ENCODE peak calls at places on chromosomes 6 and 20, in nine cellular contexts. Y is BE2C; B is right lobe of liver; V is psoas muscle; P is B cell; F is HCT116; X is choroid plexus epithelial cell; D is activated CD8-positive, alpha-beta T cell treated with anti-CD3 and anti-CD28 coated beads for 36 hours; C is prostate gland. Z is an unnamed sample.

GRCh38 chr6:156955494-156956183 is 178.5 kb downstream of the ARID1B start:
- DNase-seq in Y (peak), B (peak), V (peak), P (no peak), F (no peak), X (peak), D (no peak), C (peak), Z (peak)

GRCh38 chr6:16639689-16640480 is 121.4 kb downstream of the ATXN1 start:
- DNase-seq in Y (no peak), B (no peak), V (no peak), P (no peak), F (no peak), X (peak), D (no peak), C (no peak), Z (peak)

GRCh38 chr6:56744528-56744927 is 101.8 kb upstream of the DST start:
- DNase-seq in Y (no peak), B (no peak), V (no peak), P (no peak), F (no peak), X (no peak), D (no peak), C (no peak), Z (no peak)

GRCh38 chr6:43948527-43949450 is 178.5 kb downstream of the MRPL14 start:
- DNase-seq in Y (no peak), B (no peak), V (no peak), P (no peak), F (no peak), X (peak), D (no peak), C (no peak), Z (peak)

GRCh38 chr6:82145926-82146452 is 101.6 kb downstream of the IBTK start:
- DNase-seq in Y (no peak), B (no peak), V (no peak), P (no peak), F (no peak), X (no peak), D (no peak), C (no peak), Z (peak)

GRCh38 chr6:113120577-113121285 is 736.4 kb upstream of the MARCKS start:
- DNase-seq in Y (no peak), B (no peak), V (no peak), P (no peak), F (peak), X (peak), D (no peak), C (no peak), Z (peak)

GRCh38 chr6:133504761-133505160 is 263.6 kb downstream of the EYA4 start:
- DNase-seq in Y (no peak), B (no peak), V (no peak), P (no peak), F (no peak), X (peak), D (no peak), C (no peak), Z (peak)

GRCh38 chr6:107408714-107409113 is 50.6 kb downstream of the PDSS2 start:
- DNase-seq in Y (no peak), B (no peak), V (no peak), P (no peak), F (no peak), X (no peak), D (no peak), C (no peak), Z (no peak)

GRCh38 chr20:49323622-49324238 is 45.9 kb upstream of the ZNFX1 start:
- DNase-seq in Y (no peak), B (no peak), V (no peak), P (no peak), F (peak), X (peak), D (peak), C (peak), Z (peak)

GRCh38 chr6:16168858-16169257 is 40.0 kb downstream of the MYLIP start:
- DNase-seq in Y (peak), B (no peak), V (no peak), P (no peak), F (peak), X (peak), D (peak), C (no peak), Z (peak)

GRCh38 chr6:67615796-67616195 is 1019.3 kb upstream of the ADGRB3 start:
- DNase-seq in Y (no peak), B (no peak), V (no peak), P (no peak), F (no peak), X (peak), D (no peak), C (no peak), Z (peak)

GRCh38 chr20:10919549-10920140 is 245.8 kb upstream of the JAG1 start:
- DNase-seq in Y (no peak), B (no peak), V (peak), P (no peak), F (no peak), X (peak), D (no peak), C (no peak), Z (peak)

GRCh38 chr6:6559994-6560393 is 28.5 kb upstream of the LY86 start:
- DNase-seq in Y (no peak), B (no peak), V (no peak), P (no peak), F (no peak), X (no peak), D (no peak), C (no peak), Z (no peak)

GRCh38 chr6:104816141-104816540 is 43.6 kb downstream of the HACE1 start:
- DNase-seq in Y (no peak), B (no peak), V (no peak), P (no peak), F (no peak), X (no peak), D (no peak), C (no peak), Z (no peak)

GRCh38 chr20:40657526-40657925 is 31.5 kb downstream of the MAFB start:
- DNase-seq in Y (no peak), B (no peak), V (no peak), P (no peak), F (no peak), X (no peak), D (no peak), C (no peak), Z (no peak)

GRCh38 chr6:72525821-72526550 is 95.9 kb upstream of the KCNQ5 start:
- DNase-seq in Y (no peak), B (no peak), V (no peak), P (no peak), F (no peak), X (no peak), D (no peak), C (no peak), Z (peak)

GRCh38 chr6:42841844-42842584 is 37.4 kb upstream of the RPL7L1 start:
- DNase-seq in Y (no peak), B (no peak), V (no peak), P (no peak), F (no peak), X (no peak), D (no peak), C (no peak), Z (no peak)

GRCh38 chr6:89970609-89971337 is 76.5 kb downstream of the GJA10 start:
- DNase-seq in Y (peak), B (no peak), V (peak), P (no peak), F (peak), X (peak), D (no peak), C (peak), Z (peak)

GRCh38 chr6:34021839-34022190 is 124.1 kb downstream of the GRM4 start:
- DNase-seq in Y (no peak), B (no peak), V (peak), P (no peak), F (no peak), X (no peak), D (no peak), C (peak), Z (no peak)

GRCh38 chr6:130961148-130961547 is 101.9 kb downstream of the EPB41L2 start:
- DNase-seq in Y (no peak), B (no peak), V (no peak), P (no peak), F (no peak), X (no peak), D (no peak), C (no peak), Z (no peak)

GRCh38 chr20:3801299-3801698 is 5.2 kb downstream of the CDC25B start:
- DNase-seq in Y (no peak), B (no peak), V (no peak), P (no peak), F (no peak), X (no peak), D (no peak), C (no peak), Z (no peak)

GRCh38 chr6:7692453-7692784 is 33.5 kb upstream of the BMP6 start:
- DNase-seq in Y (no peak), B (no peak), V (no peak), P (no peak), F (no peak), X (no peak), D (no peak), C (no peak), Z (no peak)

GRCh38 chr20:54122189-54122588 is 51.6 kb downstream of the CYP24A1 start:
- DNase-seq in Y (no peak), B (no peak), V (no peak), P (no peak), F (no peak), X (peak), D (no peak), C (no peak), Z (peak)

GRCh38 chr6:133070410-133071043 is 170.6 kb upstream of the EYA4 start:
- DNase-seq in Y (no peak), B (no peak), V (no peak), P (no peak), F (no peak), X (no peak), D (no peak), C (peak), Z (no peak)

GRCh38 chr6:72966628-72967280 is 258.5 kb downstream of the KHDC1L start:
- DNase-seq in Y (no peak), B (no peak), V (no peak), P (no peak), F (no peak), X (no peak), D (no peak), C (no peak), Z (peak)

GRCh38 chr20:49882171-49882970 is 33.0 kb downstream of the SPATA2 start:
- DNase-seq in Y (no peak), B (no peak), V (no peak), P (no peak), F (no peak), X (no peak), D (no peak), C (no peak), Z (no peak)

GRCh38 chr6:2476376-2476775 is 231.0 kb upstream of the GMDS start:
- DNase-seq in Y (no peak), B (no peak), V (no peak), P (no peak), F (peak), X (no peak), D (no peak), C (no peak), Z (no peak)

GRCh38 chr20:11447371-11448100 is 470.2 kb upstream of the BTBD3 start:
- DNase-seq in Y (no peak), B (no peak), V (no peak), P (no peak), F (no peak), X (no peak), D (no peak), C (no peak), Z (no peak)

GRCh38 chr6:45432944-45433343 is 55.2 kb upstream of the SUPT3H start:
- DNase-seq in Y (no peak), B (no peak), V (no peak), P (no peak), F (no peak), X (peak), D (no peak), C (no peak), Z (peak)
- TF ChIP-seq CTCF in Y (no peak), B (no peak), V (no peak), P (no peak), F (no peak), X (no peak), D (no peak), C (no peak), Z (no peak)

GRCh38 chr20:46757754-46758678 is 48.6 kb downstream of the SLC2A10 start:
- DNase-seq in Y (peak), B (peak), V (peak), P (peak), F (peak), X (peak), D (peak), C (peak), Z (peak)

GRCh38 chr20:46764068-46764467 is 54.6 kb downstream of the SLC2A10 start:
- DNase-seq in Y (no peak), B (no peak), V (no peak), P (no peak), F (no peak), X (no peak), D (no peak), C (no peak), Z (no peak)

GRCh38 chr20:46758929-46759669 is 49.6 kb downstream of the SLC2A10 start:
- DNase-seq in Y (no peak), B (no peak), V (no peak), P (no peak), F (no peak), X (no peak), D (no peak), C (no peak), Z (no peak)

GRCh38 chr20:46765506-46765905 is 56.1 kb downstream of the SLC2A10 start:
- DNase-seq in Y (no peak), B (no peak), V (no peak), P (no peak), F (no peak), X (no peak), D (no peak), C (no peak), Z (no peak)

GRCh38 chr20:46761566-46761965 is 52.1 kb downstream of the SLC2A10 start:
- DNase-seq in Y (no peak), B (no peak), V (no peak), P (no peak), F (no peak), X (no peak), D (no peak), C (no peak), Z (no peak)
- TF ChIP-seq CTCF in Y (no peak), B (no peak), V (no peak), P (no peak), F (no peak), X (no peak), D (no peak), C (no peak), Z (no peak)

DNA sequence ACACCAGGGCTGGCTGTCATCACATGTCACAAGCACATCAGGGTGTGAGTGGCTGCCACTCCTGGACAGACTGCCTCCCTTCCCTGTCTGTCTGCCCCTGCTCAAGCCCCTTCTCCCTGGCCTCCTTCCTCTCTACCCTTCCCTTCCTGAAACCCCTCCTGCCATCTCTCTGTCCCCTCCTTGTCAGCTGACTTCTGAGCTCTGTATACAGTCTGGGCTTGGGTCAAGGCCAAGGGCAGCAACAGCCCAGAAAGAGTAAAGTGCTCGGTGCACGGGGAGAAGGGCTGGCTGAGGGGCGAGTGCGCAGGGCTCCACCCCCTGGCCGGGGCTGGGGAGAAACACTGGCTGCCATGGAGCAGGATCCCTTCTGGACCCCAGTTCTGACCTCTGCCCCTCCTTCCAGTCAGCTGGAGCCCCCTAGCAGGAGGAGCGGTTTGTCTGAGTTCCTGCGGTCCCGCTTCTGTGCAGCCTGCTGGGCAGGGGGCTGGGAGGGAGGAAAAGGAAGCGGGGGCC is 2.0 kb downstream of the LKAAEAR1 start:
- DNase-seq in Y (no peak), B (no peak), V (no peak), P (no peak), F (no peak), X (no peak), D (no peak), C (no peak), Z (no peak)
- TF ChIP-seq CTCF in Y (no peak), B (no peak), V (no peak), P (no peak), F (no peak), X (peak), D (no peak), C (no peak), Z (no peak)

GRCh38 chr6:121521164-121521555 is 85.7 kb downstream of the GJA1 start:
- DNase-seq in Y (no peak), B (no peak), V (no peak), P (no peak), F (no peak), X (no peak), D (no peak), C (no peak), Z (no peak)
- TF ChIP-seq CTCF in Y (no peak), B (no peak), V (no peak), P (no peak), F (no peak), X (no peak), D (no peak), C (no peak), Z (no peak)

DNA sequence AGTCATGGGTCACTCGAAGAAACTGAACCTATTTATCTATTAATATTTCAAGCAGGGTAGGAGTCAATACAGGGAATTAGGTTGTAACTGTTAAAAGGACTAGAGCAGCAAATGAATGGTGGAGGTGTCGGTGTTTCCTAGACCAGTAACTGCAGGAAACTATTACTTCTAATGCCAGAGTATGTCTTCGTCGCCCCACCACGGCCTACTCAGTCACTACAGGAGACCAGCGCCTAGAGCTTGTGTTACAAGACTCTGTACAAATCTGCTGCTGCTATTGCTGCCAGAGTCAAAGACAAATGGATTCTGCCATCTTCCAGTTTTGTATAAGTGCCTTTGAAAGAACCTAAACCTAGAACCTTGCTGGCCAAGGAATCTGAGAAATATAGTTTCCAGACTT is 343.9 kb downstream of the SOX4 start:
- DNase-seq in Y (no peak), B (no peak), V (no peak), P (no peak), F (no peak), X (no peak), D (no peak), C (no peak), Z (no peak)
- TF ChIP-seq CTCF in Y (no peak), B (no peak), V (no peak), P (no peak), F (no peak), X (peak), D (no peak), C (no peak), Z (no peak)

GRCh38 chr20:9409981-9410380 is 104.4 kb upstream of the LAMP5 start:
- DNase-seq in Y (no peak), B (no peak), V (no peak), P (no peak), F (no peak), X (peak), D (no peak), C (no peak), Z (peak)
- TF ChIP-seq CTCF in Y (no peak), B (no peak), V (no peak), P (no peak), F (no peak), X (peak), D (no peak), C (no peak), Z (no peak)

DNA sequence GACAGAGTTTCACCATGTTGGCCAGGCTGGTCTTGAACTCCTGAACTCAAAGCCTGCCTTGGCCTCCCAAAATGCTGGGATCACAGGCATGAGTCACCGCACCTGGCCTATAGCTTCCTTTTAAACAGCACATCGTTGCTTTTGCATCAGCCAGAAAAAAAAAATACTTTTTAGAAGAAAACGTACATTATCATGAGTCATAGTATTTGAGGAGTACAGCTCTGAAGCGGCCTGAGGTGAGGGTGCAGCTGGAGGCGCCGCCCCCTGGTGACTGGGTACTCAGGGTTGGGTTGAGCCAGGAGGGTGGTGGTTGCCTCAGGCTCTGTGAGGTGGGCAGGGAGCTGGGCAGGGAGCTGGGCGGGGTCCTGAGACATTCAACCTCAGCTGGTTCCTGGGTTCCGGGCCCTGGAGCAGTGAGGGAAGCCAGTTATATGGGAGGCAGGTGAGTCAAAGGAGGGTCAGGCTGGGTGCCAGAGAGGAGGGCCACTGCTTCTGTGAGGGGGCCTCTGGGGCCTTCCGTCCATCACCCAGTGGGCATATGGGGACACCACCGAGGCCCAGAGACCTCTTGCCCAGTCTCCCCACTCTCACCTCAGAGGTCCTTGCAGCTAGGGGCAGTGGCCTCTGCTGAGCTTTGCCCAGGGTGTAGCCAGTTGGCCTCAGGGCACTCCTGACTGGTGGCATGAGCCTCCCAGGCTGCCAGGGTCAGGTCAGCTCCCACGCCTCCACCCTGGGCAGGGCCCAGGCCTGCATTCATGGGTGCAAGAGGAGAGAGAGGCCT is 11.7 kb upstream of the ID1 start:
- DNase-seq in Y (no peak), B (peak), V (no peak), P (no peak), F (peak), X (peak), D (peak), C (no peak), Z (peak)
- TF ChIP-seq CTCF in Y (no peak), B (no peak), V (no peak), P (no peak), F (no peak), X (peak), D (no peak), C (no peak), Z (peak)

Z was measured in astrocyte of the spinal cord.